ENCODE peak calls at places on chromosomes 3 and 15, in six cellular contexts. S, E, Y, W, L and F are unnamed samples.
A peak's percentile ranks its signal among the peaks of the same experiment; 100 is the strongest.

GRCh38 chr3:117495620-117496019 is 786.0 kb downstream of the TUSC7 start:
- DNase-seq in W (peak; percentile 52), Y (peak; percentile 59), L (peak; percentile 45), E (no peak), S (no peak), F (no peak)

GRCh38 chr15:37133619-37134018 is 33.3 kb upstream of the MEIS2 start:
- DNase-seq in Y (peak; percentile 61), S (no peak), W (peak; percentile 48), E (no peak), L (peak; percentile 61), F (no peak)

GRCh38 chr15:99733268-99734039 is at the start of gene LYSMD4:
- DNase-seq in Y (peak; percentile 88), L (peak; percentile 92), S (peak; percentile 89), W (peak; percentile 97), E (peak; percentile 99), F (peak; percentile 99)

GRCh38 chr15:25616471-25616870 is 177.6 kb upstream of the UBE3A start:
- DNase-seq in E (no peak), Y (no peak), L (no peak), W (peak; percentile 59), S (no peak), F (no peak)

GRCh38 chr3:11846281-11847034 is at the start of gene TAMM41:
- DNase-seq in W (peak; percentile 97), E (peak; percentile 97), S (peak; percentile 78), Y (peak; percentile 87), L (peak; percentile 89), F (peak; percentile 92)

GRCh38 chr3:60742606-60743145 is 508.6 kb downstream of the FHIT start:
- DNase-seq in W (peak; percentile 76), E (no peak), Y (peak; percentile 47), S (peak; percentile 25), L (peak; percentile 47), F (peak; percentile 75)

GRCh38 chr3:24591661-24592555 is 97.3 kb upstream of the THRB start:
- DNase-seq in L (peak; percentile 17), S (no peak), Y (no peak), E (no peak), W (peak; percentile 94), F (no peak)

GRCh38 chr15:89362203-89363101 is 27.8 kb upstream of the POLG start:
- DNase-seq in E (peak; percentile 66), Y (no peak), W (no peak), L (no peak), S (no peak), F (peak; percentile 32)

GRCh38 chr3:14016900-14017475 is 107.7 kb downstream of the CHCHD4 start:
- DNase-seq in E (no peak), W (peak; percentile 3), L (no peak), Y (no peak), S (peak; percentile 38), F (no peak)

GRCh38 chr3:24683511-24684384 is 189.1 kb upstream of the THRB start:
- DNase-seq in Y (peak; percentile 63), L (peak; percentile 90), W (peak; percentile 91), S (peak; percentile 26), E (no peak), F (peak; percentile 30)

GRCh38 chr15:67501836-67502461 is 19.0 kb upstream of the C15orf61 start:
- DNase-seq in L (no peak), E (no peak), S (no peak), W (no peak), Y (no peak), F (peak; percentile 80)

GRCh38 chr15:63246691-63247464 is 30.5 kb upstream of the APH1B start:
- DNase-seq in Y (peak; percentile 91), E (no peak), L (peak; percentile 98), S (peak; percentile 13), W (peak; percentile 94), F (no peak)

GRCh38 chr15:34993877-34994276 is 5.8 kb upstream of the ZNF770 start:
- DNase-seq in S (no peak), E (no peak), Y (no peak), W (no peak), L (no peak), F (no peak)

GRCh38 chr15:39261397-39261796 is 319.5 kb upstream of the THBS1 start:
- DNase-seq in L (no peak), S (no peak), E (no peak), Y (no peak), W (peak; percentile 33), F (no peak)

GRCh38 chr3:60708191-60708975 is 542.9 kb downstream of the FHIT start:
- DNase-seq in S (no peak), Y (peak; percentile 75), L (peak; percentile 84), E (no peak), W (peak; percentile 57), F (no peak)

GRCh38 chr3:52453496-52454234 is at the start of gene TNNC1:
- DNase-seq in W (no peak), S (peak; percentile 56), L (no peak), Y (no peak), E (peak; percentile 71), F (peak; percentile 81)

GRCh38 chr3:41000471-41000870 is 198.8 kb upstream of the CTNNB1 start:
- DNase-seq in W (peak; percentile 58), Y (no peak), L (no peak), S (no peak), E (no peak), F (no peak)

GRCh38 chr3:43964640-43965039 is 273.9 kb downstream of the ABHD5 start:
- DNase-seq in Y (no peak), E (no peak), L (no peak), S (no peak), W (no peak), F (no peak)

GRCh38 chr3:19970289-19970688 is 23.4 kb downstream of the RAB5A start:
- DNase-seq in S (no peak), L (no peak), E (no peak), Y (no peak), W (no peak), F (no peak)

GRCh38 chr3:157231071-157231470 is 71.1 kb upstream of the CCNL1 start:
- DNase-seq in W (peak; percentile 87), L (no peak), E (no peak), Y (peak; percentile 75), S (no peak), F (no peak)

GRCh38 chr3:156628095-156628690 is 46.2 kb upstream of the TIPARP start:
- DNase-seq in Y (peak; percentile 22), W (peak; percentile 39), E (no peak), S (peak; percentile 60), L (no peak), F (no peak)

DNA sequence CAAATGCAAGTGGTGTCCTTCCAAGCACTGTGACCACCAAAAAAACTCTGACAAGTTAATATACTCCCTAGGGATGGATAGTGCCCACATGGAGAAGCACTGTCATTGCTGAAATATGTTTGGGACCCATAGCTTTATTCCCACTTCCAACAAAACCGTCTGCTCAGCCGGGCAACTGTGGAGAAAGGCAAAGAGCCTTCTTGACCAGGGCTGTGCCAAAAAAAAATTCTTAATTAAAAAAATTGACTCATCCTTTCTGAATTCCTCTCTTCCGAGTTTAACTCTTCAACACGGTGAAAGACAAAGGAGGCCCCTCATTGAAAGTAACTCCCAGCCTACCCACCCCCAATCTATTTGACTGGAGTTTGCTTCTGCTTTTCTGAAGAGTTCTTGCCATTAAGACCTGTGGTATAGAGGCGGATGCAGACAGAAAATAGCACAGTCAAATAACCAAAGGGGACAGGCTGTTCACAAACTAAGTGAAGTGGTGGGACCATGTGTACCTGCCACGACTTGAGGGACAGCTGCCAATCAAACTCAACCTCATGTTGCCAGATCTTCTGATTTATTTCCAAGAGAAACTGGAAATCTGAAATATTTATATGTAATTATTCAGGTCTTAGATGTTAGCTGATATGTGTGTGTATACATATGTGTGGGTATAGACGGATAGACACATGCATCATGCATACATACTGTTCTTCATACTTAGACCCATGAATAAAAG is 135.4 kb upstream of the PFN2 start:
- DNase-seq in L (no peak), S (no peak), W (peak; percentile 45), E (no peak), Y (no peak), F (no peak)
- H3K9ac ChIP-seq in L (no peak overlapping the region), S (no peak overlapping the region), W (no peak overlapping the region), E (no peak overlapping the region), Y (no peak overlapping the region), F (no peak overlapping the region)

GRCh38 chr3:169574531-169574930 is 89.0 kb downstream of the MECOM start:
- DNase-seq in W (no peak), L (no peak), S (no peak), E (no peak), Y (no peak), F (no peak)
- H3K27ac ChIP-seq in W (no peak overlapping the region), L (no peak overlapping the region), S (no peak overlapping the region), E (no peak overlapping the region), Y (no peak overlapping the region), F (no peak overlapping the region)

DNA sequence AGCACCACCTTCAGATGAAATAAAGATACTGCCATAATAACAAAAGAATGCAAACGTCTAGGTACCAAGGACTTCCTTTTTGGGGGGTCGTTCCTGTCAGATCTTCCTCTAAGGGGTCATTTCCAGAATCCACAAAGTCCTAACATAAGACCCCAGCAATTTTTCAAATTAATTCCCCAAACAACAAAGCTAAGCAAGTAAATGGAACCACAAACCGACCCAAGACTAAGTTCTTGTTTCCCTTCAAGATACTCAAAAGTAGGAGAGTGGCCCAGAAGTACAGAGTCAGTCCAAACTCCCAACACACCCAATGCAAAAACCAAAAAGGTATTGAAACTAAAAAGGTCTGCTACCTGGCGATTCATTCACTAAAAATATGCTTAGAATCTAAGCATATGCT is 1.2 kb downstream of the RYK start:
- DNase-seq in L (no peak), E (no peak), W (no peak), S (no peak), Y (no peak), F (no peak)
- H3K9ac ChIP-seq in L (no peak overlapping the region), E (peak overlapping the region; percentile 5), W (peak overlapping the region; percentile 82), S (peak overlapping the region; percentile 73), Y (peak overlapping the region; percentile 87), F (peak overlapping the region; percentile 76)

DNA sequence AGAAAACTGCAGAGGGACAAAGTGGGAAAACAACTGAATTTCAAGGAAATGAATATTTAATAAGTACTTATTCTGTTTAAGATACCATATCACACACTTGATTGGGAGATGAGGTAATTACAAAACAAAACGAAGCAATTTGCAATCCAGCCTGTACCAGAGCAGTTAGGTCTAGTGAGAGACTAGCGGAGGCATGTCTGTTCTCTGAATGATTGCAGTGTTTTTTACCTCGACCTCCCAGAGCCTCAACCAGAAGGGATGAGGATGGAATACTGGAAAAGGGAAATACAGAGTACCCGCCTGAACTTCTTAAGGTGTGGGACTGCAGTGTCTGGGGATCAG is 59.5 kb downstream of the PIK3CB start:
- DNase-seq in S (no peak), W (peak; percentile 15), Y (no peak), L (no peak), E (no peak), F (no peak)
- H3K27ac ChIP-seq in S (peak overlapping the region; percentile 43), W (peak overlapping the region; percentile 66), Y (peak overlapping the region; percentile 87), L (peak overlapping the region; percentile 78), E (no peak overlapping the region), F (peak overlapping the region; percentile 23)

DNA sequence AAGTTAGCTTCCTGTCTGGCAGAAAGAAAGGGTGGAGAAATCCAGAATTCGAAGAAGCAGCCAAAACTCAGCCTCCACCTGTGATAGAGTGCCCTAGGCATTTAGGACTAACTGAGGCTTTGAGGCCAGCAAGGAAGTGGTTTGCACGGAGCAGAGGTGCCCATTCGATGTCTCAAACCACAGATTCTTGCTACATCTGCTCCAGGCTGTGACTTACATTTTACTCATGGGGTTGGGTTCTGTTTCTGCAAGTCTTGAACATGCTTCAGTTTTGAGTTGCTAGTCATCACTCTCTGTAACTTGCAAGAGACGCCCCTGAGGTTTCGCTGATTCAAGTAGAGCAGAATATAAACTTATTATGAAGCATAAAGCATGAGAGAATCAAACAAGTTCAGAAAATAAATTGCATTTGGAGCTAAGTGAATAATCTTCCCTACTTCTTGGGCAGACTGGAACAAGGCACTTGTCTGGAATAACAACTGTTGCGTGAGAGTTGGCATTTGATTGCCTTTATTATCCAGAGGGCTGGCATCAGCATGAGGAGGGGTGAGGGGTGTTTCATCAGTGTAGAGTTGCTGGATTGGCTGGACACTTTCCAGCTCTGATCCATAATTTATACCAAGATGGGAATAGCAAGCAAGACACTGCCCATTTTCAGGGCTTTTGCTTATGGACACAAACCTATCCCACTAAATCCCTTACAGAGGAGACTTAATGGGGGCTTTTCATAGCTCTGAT is 256.5 kb downstream of the AGBL1 start:
- DNase-seq in L (no peak), S (no peak), Y (no peak), E (no peak), W (peak; percentile 38), F (no peak)
- H3K9ac ChIP-seq in L (no peak overlapping the region), S (no peak overlapping the region), Y (no peak overlapping the region), E (no peak overlapping the region), W (no peak overlapping the region), F (no peak overlapping the region)